ENCODE peak calls at places on chromosomes 13 and 19, in four cellular contexts. T, Q, K and G are unnamed samples.

GRCh38 chr19:45884682-45885555 is 1.0 kb downstream of the IRF2BP1 start:
- DNase-seq in T (peak), Q (no peak), K (peak), G (no peak)

GRCh38 chr19:10112037-10112751 is 701 bp downstream of the P2RY11 start:
- DNase-seq in T (no peak), Q (no peak), K (no peak), G (no peak)

GRCh38 chr13:23547000-23547590 is 23.1 kb upstream of the TNFRSF19 start:
- DNase-seq in T (peak), Q (no peak), K (no peak), G (no peak)

GRCh38 chr13:98707309-98707999 is 45.0 kb downstream of the SLC15A1 start:
- DNase-seq in T (no peak), Q (no peak), K (no peak), G (no peak)

GRCh38 chr13:51241720-51242119 is 19.5 kb downstream of the FAM124A start:
- DNase-seq in T (no peak), Q (no peak), K (no peak), G (no peak)

GRCh38 chr13:96925869-96926628 is 68.2 kb downstream of the OXGR1 start:
- DNase-seq in T (no peak), Q (no peak), K (no peak), G (peak)

GRCh38 chr13:50191004-50191403 is 175.8 kb downstream of the KCNRG start:
- DNase-seq in T (no peak), Q (no peak), K (no peak), G (no peak)

GRCh38 chr19:13163609-13164364 is 13.6 kb downstream of the IER2 start:
- DNase-seq in T (peak), Q (no peak), K (peak), G (peak)

GRCh38 chr19:33156354-33156753 is 24.4 kb downstream of the WDR88 start:
- DNase-seq in T (no peak), Q (no peak), K (peak), G (peak)

GRCh38 chr13:46126552-46127171 is 21.8 kb upstream of the CPB2 start:
- DNase-seq in T (peak), Q (peak), K (peak), G (peak)

GRCh38 chr19:55494172-55494761 is 6.0 kb downstream of the SSC5D start:
- DNase-seq in T (no peak), Q (no peak), K (peak), G (no peak)

GRCh38 chr13:50543767-50544166 is 299.7 kb downstream of the DLEU7 start:
- DNase-seq in T (no peak), Q (no peak), K (no peak), G (no peak)

GRCh38 chr19:16867211-16867610 is 21.6 kb upstream of the F2RL3 start:
- DNase-seq in T (no peak), Q (no peak), K (no peak), G (no peak)

GRCh38 chr13:88592105-88592504 is 920.9 kb downstream of the SLITRK5 start:
- DNase-seq in T (no peak), Q (no peak), K (no peak), G (no peak)

GRCh38 chr13:114119196-114119595 is 13.2 kb downstream of the RASA3 start:
- DNase-seq in T (peak), Q (peak), K (no peak), G (peak)

GRCh38 chr19:46371371-46371901 is 24.5 kb downstream of the PPP5C start:
- DNase-seq in T (no peak), Q (no peak), K (no peak), G (no peak)

GRCh38 chr19:41711376-41712261 is 3.2 kb downstream of the CEACAM5 start:
- DNase-seq in T (no peak), Q (no peak), K (no peak), G (no peak)

GRCh38 chr13:29886446-29886845 is 36.0 kb upstream of the UBL3 start:
- DNase-seq in T (no peak), Q (no peak), K (no peak), G (no peak)

GRCh38 chr13:103573446-103573845 is 507.2 kb upstream of the SLC10A2 start:
- DNase-seq in T (no peak), Q (no peak), K (no peak), G (no peak)

GRCh38 chr13:64753606-64754005 is 2476.5 kb downstream of the PCDH9 start:
- DNase-seq in T (no peak), Q (no peak), K (no peak), G (no peak)

GRCh38 chr19:46975918-46976782 is 43.5 kb upstream of the NPAS1 start:
- DNase-seq in T (peak), Q (no peak), K (no peak), G (peak)

GRCh38 chr19:45385392-45386221 is 15.2 kb upstream of the ERCC2 start:
- DNase-seq in T (peak), Q (no peak), K (peak), G (no peak)

GRCh38 chr19:28941833-28942232 is 271.1 kb downstream of the UQCRFS1 start:
- DNase-seq in T (no peak), Q (no peak), K (no peak), G (no peak)

GRCh38 chr19:10260141-10260584 is 8.1 kb downstream of the MRPL4 start:
- DNase-seq in T (no peak), Q (no peak), K (no peak), G (peak)

GRCh38 chr19:45311640-45312039 is 11.0 kb downstream of the CKM start:
- DNase-seq in T (no peak), Q (no peak), K (no peak), G (peak)

DNA sequence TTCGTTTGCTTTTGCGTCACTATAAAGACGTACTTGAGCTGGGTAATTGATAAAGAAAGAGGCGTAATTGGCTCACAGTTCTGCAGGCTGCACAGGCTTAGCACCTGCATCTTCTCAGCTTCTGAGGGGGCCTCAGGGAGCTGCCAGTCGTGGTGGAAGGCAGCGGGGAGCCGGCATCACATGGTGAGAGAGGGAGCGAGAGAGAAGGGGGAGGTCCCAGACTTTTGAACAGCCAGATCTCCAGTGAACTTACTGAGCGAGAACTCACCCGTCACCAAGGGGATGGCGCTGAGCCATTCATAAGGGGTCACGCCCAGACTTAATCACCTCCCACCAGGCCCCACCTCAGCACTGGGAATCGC is 58.7 kb upstream of the F7 start:
- DNase-seq in T (no peak), Q (no peak), K (no peak), G (no peak)
- TF ChIP-seq HMGXB4 in T (no peak), Q (no peak), K (no peak), G (no peak)

GRCh38 chr19:19259741-19260140 is 13.4 kb downstream of the TM6SF2 start:
- DNase-seq in T (peak), Q (peak), K (peak), G (peak)
- TF ChIP-seq HMGXB4 in T (no peak), Q (no peak), K (no peak), G (no peak)

DNA sequence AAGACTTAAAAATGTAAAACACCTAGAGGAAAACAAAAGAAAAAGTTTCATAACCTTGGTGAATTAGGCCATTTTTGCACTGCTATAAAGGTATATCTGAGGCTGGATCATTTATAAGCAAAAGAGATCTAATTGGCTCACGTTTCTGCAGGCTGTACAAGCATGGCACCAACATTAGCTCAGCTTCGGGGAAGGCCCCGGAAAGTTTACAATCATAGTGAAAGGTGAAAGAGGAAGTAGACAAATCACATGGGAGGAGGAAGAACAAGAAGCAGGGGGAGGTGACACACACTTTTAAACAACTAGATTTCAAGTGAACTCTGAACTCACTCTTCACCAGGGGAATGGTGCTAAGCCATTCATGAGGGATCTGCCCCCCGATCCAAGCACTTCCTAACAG is 1358.5 kb upstream of the PCDH9 start:
- DNase-seq in T (no peak), Q (no peak), K (no peak), G (peak)
- TF ChIP-seq HMGXB4 in T (no peak), Q (no peak), K (no peak), G (no peak)

GRCh38 chr19:1169921-1170885 is 3.9 kb downstream of the SBNO2 start:
- DNase-seq in T (peak), Q (no peak), K (no peak), G (no peak)
- TF ChIP-seq HMGXB4 in T (no peak), Q (no peak), K (no peak), G (no peak)

GRCh38 chr19:50266896-50267295 is 62.3 kb downstream of the KCNC3 start:
- DNase-seq in T (peak), Q (peak), K (peak), G (no peak)
- TF ChIP-seq HMGXB4 in T (no peak), Q (no peak), K (no peak), G (no peak)

DNA sequence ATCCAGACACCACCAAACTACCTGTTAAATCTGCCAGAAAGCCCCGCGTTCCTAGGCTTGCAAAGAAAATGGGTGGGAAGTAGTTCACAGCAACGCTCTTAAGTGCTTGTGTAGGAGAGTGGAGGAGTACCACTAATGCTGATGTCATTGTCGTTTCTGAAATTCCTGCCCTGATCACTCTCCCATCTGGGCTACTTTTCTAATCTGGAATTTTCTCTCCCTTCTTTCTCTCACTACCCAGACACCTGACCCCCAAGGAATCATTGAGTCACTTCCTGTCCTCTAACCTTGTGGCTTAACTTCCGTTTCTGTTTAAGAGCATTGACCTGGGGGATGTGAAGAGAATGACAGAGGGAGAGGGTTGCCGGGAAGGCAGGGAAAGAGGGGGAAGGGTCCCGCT is 98.7 kb downstream of the STARD13 start:
- DNase-seq in T (no peak), Q (no peak), K (no peak), G (no peak)
- TF ChIP-seq HMGXB4 in T (no peak), Q (no peak), K (no peak), G (no peak)

DNA sequence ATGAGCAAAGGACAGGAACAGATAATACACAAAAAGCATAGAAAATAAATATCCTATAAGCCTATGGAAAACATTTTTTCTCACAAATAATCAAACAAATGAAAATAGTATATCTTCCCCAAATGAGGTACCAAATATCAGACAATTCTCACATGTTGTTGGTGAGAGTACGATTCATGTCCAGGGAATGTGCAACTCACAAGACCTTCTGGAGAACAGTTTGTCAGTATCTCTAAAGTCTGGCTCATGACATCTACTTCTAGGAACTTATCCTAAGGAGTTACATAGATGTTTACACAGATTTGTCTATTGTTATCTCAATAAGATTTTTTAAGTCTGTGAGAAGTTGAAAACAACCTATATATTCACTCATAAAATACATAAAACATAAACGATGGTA is 80.3 kb upstream of the ARHGEF7 start:
- DNase-seq in T (no peak), Q (no peak), K (no peak), G (no peak)
- TF ChIP-seq HMGXB4 in T (no peak), Q (no peak), K (no peak), G (no peak)

DNA sequence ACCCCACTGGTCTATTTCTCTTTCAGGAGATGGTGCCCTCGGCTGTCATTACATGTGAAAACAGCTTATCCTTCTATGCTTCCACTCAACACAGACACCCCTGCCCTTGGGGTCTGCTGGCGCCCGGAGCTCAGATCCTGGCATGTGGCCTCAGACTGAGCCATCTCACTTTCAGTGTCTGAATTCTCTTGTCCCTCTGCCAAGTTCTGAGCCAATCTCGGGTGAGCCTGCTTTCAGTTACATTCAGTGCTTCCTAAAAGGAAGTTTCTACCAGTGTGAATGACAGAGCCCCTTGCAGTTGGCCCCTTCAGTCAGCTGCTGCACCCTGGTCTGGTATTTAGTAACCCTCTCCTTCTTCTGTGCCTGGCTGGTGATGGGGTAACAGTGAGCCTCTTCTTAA is 293.6 kb downstream of the DNAJC15 start:
- DNase-seq in T (no peak), Q (no peak), K (no peak), G (no peak)
- TF ChIP-seq HMGXB4 in T (no peak), Q (no peak), K (no peak), G (no peak)

GRCh38 chr19:31555634-31556215 is 206.5 kb upstream of the TSHZ3 start:
- DNase-seq in T (no peak), Q (no peak), K (no peak), G (no peak)
- TF ChIP-seq HMGXB4 in T (no peak), Q (no peak), K (no peak), G (no peak)

GRCh38 chr13:91017669-91018053 is 329.8 kb upstream of the MIR17HG start:
- DNase-seq in T (peak), Q (peak), K (no peak), G (no peak)
- TF ChIP-seq HMGXB4 in T (no peak), Q (no peak), K (no peak), G (no peak)